ENCODE peak calls at places on chromosome 2, in nine cellular contexts. G is NT2/D1, S is tibial artery, Q is adrenal gland, Z is left ventricle myocardium inferior, F is pancreas, Y is ovary, L is neuronal stem cell, W is trophoblast cell. J is an unnamed sample.
A peak's percentile ranks its signal among the peaks of the same experiment; 100 is the strongest.

GRCh38 chr2:27356056-27356381 is 545 bp downstream of the GTF3C2 start:
- DNase-seq in G (peak; percentile 23), S (peak; percentile 74), Q (peak; percentile 48), Z (no peak), F (no peak), Y (peak; percentile 23), L (no peak), W (peak; percentile 35), J (no peak)

GRCh38 chr2:60498176-60499081 is 55.0 kb downstream of the BCL11A start:
- DNase-seq in G (no peak), S (no peak), Q (no peak), Z (no peak), F (no peak), Y (no peak), L (no peak), W (no peak), J (no peak)

GRCh38 chr2:235990344-235990743 is 177.8 kb downstream of the GBX2 start:
- DNase-seq in G (no peak), S (no peak), Q (no peak), Z (peak; percentile 73), F (no peak), Y (no peak), L (no peak), W (no peak), J (no peak)

GRCh38 chr2:60486067-60486466 is 67.4 kb downstream of the BCL11A start:
- DNase-seq in G (no peak), S (no peak), Q (no peak), Z (no peak), F (no peak), Y (no peak), L (no peak), W (no peak), J (no peak)

GRCh38 chr2:146229513-146230155 is 1615.2 kb upstream of the ACVR2A start:
- DNase-seq in G (no peak), S (no peak), Q (no peak), Z (no peak), F (no peak), Y (no peak), L (no peak), W (no peak), J (no peak)

GRCh38 chr2:36032046-36032445 is 323.5 kb upstream of the CRIM1 start:
- DNase-seq in G (no peak), S (no peak), Q (no peak), Z (no peak), F (no peak), Y (no peak), L (no peak), W (no peak), J (no peak)

GRCh38 chr2:216689397-216689796 is 6.0 kb downstream of the IGFBP5 start:
- DNase-seq in G (no peak), S (peak; percentile 59), Q (no peak), Z (no peak), F (no peak), Y (no peak), L (no peak), W (no peak), J (no peak)

GRCh38 chr2:393711-394696 is 106.1 kb upstream of the ALKAL2 start:
- DNase-seq in G (peak; percentile 76), S (no peak), Q (no peak), Z (no peak), F (no peak), Y (no peak), L (peak; percentile 12), W (peak; percentile 94), J (no peak)

GRCh38 chr2:232525796-232526195 is at the start of gene CHRND:
- DNase-seq in G (no peak), S (no peak), Q (peak; percentile 69), Z (peak; percentile 37), F (peak; percentile 75), Y (no peak), L (no peak), W (no peak), J (no peak)

GRCh38 chr2:240628507-240629418 is 3.5 kb downstream of the GPR35 start:
- DNase-seq in G (no peak), S (peak; percentile 53), Q (no peak), Z (no peak), F (peak; percentile 45), Y (no peak), L (no peak), W (no peak), J (no peak)

GRCh38 chr2:15935675-15936074 is 4.7 kb upstream of the MYCN start:
- DNase-seq in G (no peak), S (no peak), Q (no peak), Z (no peak), F (no peak), Y (no peak), L (no peak), W (no peak), J (no peak)

GRCh38 chr2:30686000-30686399 is 121.2 kb downstream of the CAPN13 start:
- DNase-seq in G (no peak), S (no peak), Q (no peak), Z (no peak), F (no peak), Y (no peak), L (no peak), W (no peak), J (no peak)

GRCh38 chr2:34365512-34365911 is 766.4 kb upstream of the FAM98A start:
- DNase-seq in G (no peak), S (no peak), Q (no peak), Z (no peak), F (no peak), Y (no peak), L (no peak), W (no peak), J (no peak)

GRCh38 chr2:199692489-199692888 is 158.5 kb downstream of the FTCDNL1 start:
- DNase-seq in G (no peak), S (no peak), Q (peak; percentile 20), Z (no peak), F (no peak), Y (no peak), L (no peak), W (no peak), J (no peak)

GRCh38 chr2:200137691-200138090 is 168.8 kb upstream of the SPATS2L start:
- DNase-seq in G (no peak), S (no peak), Q (no peak), Z (no peak), F (no peak), Y (no peak), L (no peak), W (no peak), J (no peak)

GRCh38 chr2:39216495-39217191 is 27.1 kb downstream of the CDKL4 start:
- DNase-seq in G (no peak), S (no peak), Q (no peak), Z (no peak), F (no peak), Y (no peak), L (no peak), W (no peak), J (no peak)

GRCh38 chr2:9518780-9519179 is 36.9 kb downstream of the ADAM17 start:
- DNase-seq in G (no peak), S (no peak), Q (no peak), Z (no peak), F (no peak), Y (no peak), L (no peak), W (no peak), J (no peak)

GRCh38 chr2:119218478-119219064 is 5.1 kb upstream of the STEAP3 start:
- DNase-seq in G (no peak), S (no peak), Q (peak; percentile 30), Z (no peak), F (peak; percentile 87), Y (peak; percentile 46), L (no peak), W (no peak), J (no peak)

GRCh38 chr2:1590611-1591460 is 153.5 kb downstream of the PXDN start:
- DNase-seq in G (no peak), S (no peak), Q (no peak), Z (no peak), F (no peak), Y (peak; percentile 46), L (no peak), W (no peak), J (no peak)

GRCh38 chr2:218863021-218863520 is 3.5 kb downstream of the WNT6 start:
- DNase-seq in G (no peak), S (no peak), Q (no peak), Z (no peak), F (peak; percentile 4), Y (no peak), L (no peak), W (no peak), J (no peak)

GRCh38 chr2:239721991-239722759 is 303.0 kb downstream of the NDUFA10 start:
- DNase-seq in G (no peak), S (peak; percentile 35), Q (no peak), Z (no peak), F (no peak), Y (no peak), L (no peak), W (no peak), J (no peak)

GRCh38 chr2:113283704-113284284 is 5.1 kb upstream of the PAX8 start:
- DNase-seq in G (no peak), S (peak; percentile 90), Q (peak; percentile 78), Z (peak; percentile 50), F (peak; percentile 88), Y (no peak), L (no peak), W (peak; percentile 96), J (no peak)

GRCh38 chr2:43221660-43222471 is 4.5 kb downstream of the ZFP36L2 start:
- DNase-seq in G (peak; percentile 90), S (peak; percentile 95), Q (peak; percentile 88), Z (peak; percentile 90), F (peak; percentile 90), Y (peak; percentile 91), L (peak; percentile 86), W (peak; percentile 59), J (no peak)
- H3K4me1 ChIP-seq in G (no peaks in the 10 kb centered on the region), S (peaks cover 67% of the 10 kb centered on the region), Q (peaks cover 53% of the 10 kb centered on the region), Z (peaks cover 91% of the 10 kb centered on the region), F (peaks cover 35% of the 10 kb centered on the region), Y (peaks cover 27% of the 10 kb centered on the region), L (peaks cover 33% of the 10 kb centered on the region), W (peaks cover 29% of the 10 kb centered on the region), J (peaks cover 10% of the 10 kb centered on the region)

GRCh38 chr2:47767880-47768609 is 14.9 kb upstream of the MSH6 start:
- DNase-seq in G (peak; percentile 71), S (peak; percentile 75), Q (peak; percentile 72), Z (peak; percentile 56), F (peak; percentile 86), Y (peak; percentile 60), L (peak; percentile 59), W (peak; percentile 48), J (peak; percentile 74)
- H3K4me3 ChIP-seq in G (no peak overlapping the region), S (no peak overlapping the region), Q (no peak overlapping the region), Z (no peak overlapping the region), F (no peak overlapping the region), Y (no peak overlapping the region), L (no peak overlapping the region), W (no peak overlapping the region), J (no peak overlapping the region)

GRCh38 chr2:159446817-159447216 is 160.3 kb upstream of the WDSUB1 start:
- DNase-seq in G (no peak), S (no peak), Q (no peak), Z (no peak), F (no peak), Y (no peak), L (no peak), W (no peak), J (no peak)
- H3K9me3 ChIP-seq in G (no peaks in the 10 kb centered on the region), S (no peaks in the 10 kb centered on the region), Q (no peaks in the 10 kb centered on the region), Z (peaks cover 7% of the 10 kb centered on the region), F (no peaks in the 10 kb centered on the region), Y (no peaks in the 10 kb centered on the region), L (no peaks in the 10 kb centered on the region), W (no peaks in the 10 kb centered on the region), J (no peaks in the 10 kb centered on the region)

DNA sequence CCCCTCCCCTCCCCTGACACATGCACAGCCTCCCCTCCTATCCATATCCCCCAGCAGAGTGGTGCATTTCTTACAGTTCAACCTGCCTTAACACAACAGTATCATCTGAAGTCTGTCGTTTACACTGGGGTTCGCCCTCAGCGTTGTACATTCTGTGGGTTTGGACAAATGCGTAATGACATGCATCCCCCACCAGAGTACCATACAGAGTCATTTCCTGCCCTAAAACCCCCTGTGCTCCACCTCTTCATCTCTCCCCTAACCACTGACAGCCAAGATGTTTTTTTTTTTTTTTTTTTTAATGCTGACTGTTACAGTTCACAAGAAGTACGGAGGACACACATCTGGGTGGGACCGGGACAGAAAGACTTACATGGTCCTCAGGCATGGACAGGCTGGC is 22.6 kb downstream of the POMC start:
- DNase-seq in G (no peak), S (no peak), Q (no peak), Z (no peak), F (no peak), Y (no peak), L (no peak), W (no peak), J (no peak)
- H3K4me1 ChIP-seq in G (peaks cover 2% of the 10 kb centered on the region), S (no peaks in the 10 kb centered on the region), Q (no peaks in the 10 kb centered on the region), Z (no peaks in the 10 kb centered on the region), F (no peaks in the 10 kb centered on the region), Y (no peaks in the 10 kb centered on the region), L (no peaks in the 10 kb centered on the region), W (no peaks in the 10 kb centered on the region), J (no peaks in the 10 kb centered on the region)

J was measured in iPS DF 6.9.